ENCODE peak calls at places on chromosomes 6 and 20, in four cellular contexts. G, P, B and W are unnamed samples.

GRCh38 chr20:444862-445426 is 17.4 kb downstream of the TBC1D20 start:
- DNase-seq in G (no peak), P (no peak), B (peak), W (no peak)

GRCh38 chr6:18161437-18161836 is 6.2 kb downstream of the KDM1B start:
- DNase-seq in B (no peak), G (no peak), P (no peak), W (no peak)

GRCh38 chr20:52859156-52859887 is 112.8 kb upstream of the TSHZ2 start:
- DNase-seq in B (no peak), G (no peak), P (no peak), W (no peak)

GRCh38 chr20:50130995-50131394 is 18.0 kb upstream of the UBE2V1 start:
- DNase-seq in B (no peak), G (no peak), P (no peak), W (no peak)

GRCh38 chr20:36097751-36098151 is 56.8 kb upstream of the EPB41L1 start:
- DNase-seq in B (no peak), G (no peak), P (no peak), W (no peak)

GRCh38 chr6:88380083-88380482 is 213.9 kb upstream of the CNR1 start:
- DNase-seq in B (no peak), G (no peak), P (peak), W (no peak)

GRCh38 chr6:166619912-166620311 is 7.1 kb downstream of the RPS6KA2 start:
- DNase-seq in G (no peak), P (no peak), B (no peak), W (no peak)

GRCh38 chr6:143405381-143406154 is 44.9 kb downstream of the ADAT2 start:
- DNase-seq in G (no peak), P (no peak), B (no peak), W (no peak)

GRCh38 chr6:139743629-139744028 is 369.2 kb upstream of the CITED2 start:
- DNase-seq in P (no peak), B (no peak), G (no peak), W (no peak)

GRCh38 chr6:18284261-18284660 is 19.9 kb upstream of the DEK start:
- DNase-seq in P (no peak), B (no peak), G (no peak), W (no peak)

GRCh38 chr6:169008641-169009040 is 245.0 kb downstream of the THBS2 start:
- DNase-seq in P (no peak), B (no peak), G (no peak), W (no peak)

GRCh38 chr6:110488606-110489005 is 12.2 kb upstream of the SLC22A16 start:
- DNase-seq in P (no peak), G (no peak), B (no peak), W (no peak)

GRCh38 chr6:18405477-18406293 is 18.5 kb downstream of the RNF144B start:
- DNase-seq in G (no peak), B (no peak), P (no peak), W (no peak)

GRCh38 chr6:30060634-30060981 is 457 bp upstream of the POLR1H start:
- DNase-seq in P (peak), G (no peak), B (peak), W (no peak)

GRCh38 chr6:3724451-3725144 is 26.9 kb downstream of the PXDC1 start:
- DNase-seq in P (no peak), G (no peak), B (peak), W (no peak)

GRCh38 chr6:150088481-150089154 is 19.7 kb upstream of the ULBP3 start:
- DNase-seq in G (no peak), P (no peak), B (no peak), W (no peak)

GRCh38 chr6:30135757-30136156 is at the start of gene TRIM40:
- DNase-seq in B (no peak), G (no peak), P (no peak), W (no peak)

GRCh38 chr6:46491201-46491788 is at the start of gene RCAN2:
- DNase-seq in P (no peak), G (no peak), B (peak), W (peak)

DNA sequence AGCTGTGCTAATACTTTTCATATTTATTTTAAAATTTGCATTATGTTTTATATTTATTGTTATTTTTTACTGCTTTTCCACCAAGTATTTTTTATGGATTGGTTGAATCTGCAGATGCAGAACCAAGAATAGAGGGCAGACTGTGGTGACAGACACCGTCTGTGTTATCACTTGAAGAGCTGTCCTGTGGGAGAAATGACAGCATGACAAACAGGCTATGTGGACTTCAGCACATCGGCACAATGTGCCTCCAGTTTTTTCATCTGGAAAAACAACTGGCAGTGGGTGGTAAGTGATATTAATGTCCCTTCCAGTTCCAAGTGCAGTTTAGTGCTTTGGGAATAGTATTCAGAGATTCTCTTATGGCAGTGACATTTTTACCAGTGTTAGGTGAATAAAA is 492.9 kb downstream of the PRKN start:
- DNase-seq in P (no peak), G (no peak), B (no peak), W (no peak)
- TF ChIP-seq POLR2AphosphoS5 in P (no peak), G (no peak), B (no peak), W (no peak)

DNA sequence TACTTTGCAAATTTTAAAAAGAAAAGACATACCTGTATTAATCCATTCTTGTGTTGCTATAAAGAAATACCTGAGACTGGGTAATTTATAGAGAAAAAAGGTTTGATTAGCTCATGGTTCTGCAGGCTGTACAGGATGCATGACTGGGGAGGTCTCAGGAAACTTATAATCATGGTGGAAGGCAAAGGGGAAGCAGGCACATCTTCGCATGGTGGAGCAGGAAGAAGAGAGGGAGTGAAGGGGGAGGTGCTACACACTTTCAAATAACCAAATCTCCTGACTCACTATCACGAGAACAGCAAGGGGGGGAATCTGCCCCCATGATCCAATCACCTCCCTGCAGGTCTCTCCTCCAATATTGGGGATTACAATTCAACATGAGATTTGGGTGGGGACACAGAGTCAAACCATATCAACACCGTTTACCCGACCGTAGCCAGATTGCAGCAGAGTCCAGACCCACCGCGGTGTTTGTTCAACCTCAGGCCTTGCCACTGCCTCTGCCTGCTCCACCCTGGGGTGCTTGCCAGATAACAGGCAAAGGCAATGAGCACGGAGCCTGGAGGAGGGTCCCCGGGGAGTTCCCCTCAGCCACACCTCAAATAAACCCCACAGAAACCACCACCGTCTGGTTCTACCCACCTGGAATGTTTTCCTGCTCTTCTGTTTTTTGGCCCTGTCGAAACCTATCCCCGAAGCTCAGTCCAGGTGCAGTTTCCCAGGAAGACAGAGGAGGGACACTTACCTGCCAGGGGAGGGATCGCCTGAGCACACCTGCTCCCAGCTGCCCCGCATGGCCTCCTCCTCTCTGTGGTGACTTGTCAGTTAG is 142.2 kb upstream of the AFDN start:
- DNase-seq in G (no peak), B (no peak), P (no peak), W (no peak)
- TF ChIP-seq SPI1 in G (no peak), B (no peak), P (no peak), W (no peak)

GRCh38 chr20:57351042-57351783 is at the start of gene RAE1:
- DNase-seq in G (peak), P (peak), B (peak), W (peak)
- TF ChIP-seq POLR2AphosphoS5 in G (peak), P (peak), B (peak), W (peak)

GRCh38 chr20:47988601-47989116 is 203.4 kb upstream of the SULF2 start:
- DNase-seq in P (no peak), G (no peak), B (no peak), W (no peak)
- TF ChIP-seq SPI1 in P (no peak), G (no peak), B (no peak), W (no peak)

DNA sequence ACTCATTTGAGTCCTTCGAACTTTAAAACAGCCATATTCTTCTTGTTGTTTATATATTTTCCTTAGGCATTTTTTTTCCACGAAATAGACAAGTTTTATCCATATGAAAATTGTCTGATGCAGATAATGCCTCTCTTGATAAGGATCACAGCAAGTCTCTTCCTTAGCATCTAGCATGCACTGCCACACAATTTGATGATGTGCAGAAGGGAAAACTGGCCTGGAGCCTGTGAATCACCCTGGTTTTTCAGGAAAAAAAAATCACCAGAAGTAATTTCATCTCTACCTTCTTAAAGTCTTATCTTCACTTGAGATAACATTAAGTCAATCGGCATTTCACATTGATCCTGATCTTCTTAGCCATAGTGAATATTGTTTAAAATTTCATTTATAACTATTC is 199.8 kb downstream of the TENT5A start:
- DNase-seq in B (no peak), G (no peak), P (no peak), W (no peak)
- TF ChIP-seq POLR2AphosphoS5 in B (no peak), G (no peak), P (no peak), W (no peak)

GRCh38 chr6:10331336-10331735 is 83.5 kb downstream of the TFAP2A start:
- DNase-seq in B (no peak), P (no peak), G (no peak), W (no peak)

GRCh38 chr6:10330515-10330914 is 84.4 kb downstream of the TFAP2A start:
- DNase-seq in B (no peak), P (no peak), G (no peak), W (no peak)

GRCh38 chr6:10332121-10332520 is 82.8 kb downstream of the TFAP2A start:
- DNase-seq in P (no peak), B (no peak), G (no peak), W (no peak)
- TF ChIP-seq SPI1 in P (no peak), B (no peak), G (no peak), W (no peak)

DNA sequence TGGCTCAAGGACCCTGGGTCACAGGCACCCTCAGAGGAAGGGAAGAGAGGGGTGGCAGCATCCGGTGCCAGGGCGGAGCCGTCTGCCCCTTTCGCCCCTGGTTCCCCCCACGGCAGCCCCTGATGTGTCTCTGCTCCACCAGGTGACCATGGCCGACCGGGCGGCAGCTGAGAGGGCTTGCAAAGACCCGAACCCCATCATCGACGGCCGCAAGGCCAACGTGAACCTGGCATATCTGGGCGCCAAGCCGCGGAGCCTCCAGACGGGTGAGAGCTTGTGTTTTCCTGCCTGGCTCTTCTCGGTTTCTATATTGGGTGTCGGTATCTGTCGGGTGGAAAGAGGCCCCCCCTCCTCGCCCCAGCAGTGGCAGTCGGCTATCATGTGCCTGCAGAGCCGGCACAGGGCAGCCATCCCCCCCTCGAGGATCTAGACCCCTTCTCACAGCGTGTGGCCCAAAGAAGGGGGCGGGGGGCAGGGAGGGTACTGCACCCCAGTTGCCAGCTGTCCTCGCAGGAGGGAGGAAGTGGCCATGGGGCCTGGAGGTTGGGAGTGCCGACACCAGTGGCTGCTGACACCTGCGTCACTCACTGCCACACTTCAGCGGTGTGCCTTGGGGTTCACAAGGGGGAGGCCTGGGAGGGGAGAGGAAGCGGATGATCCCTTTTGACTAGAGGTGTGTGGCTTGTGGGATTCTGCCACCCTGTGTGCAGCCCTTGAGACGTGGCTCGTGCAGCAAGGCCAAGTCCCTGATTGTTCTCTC is 1.5 kb downstream of the RBM38 start:
- DNase-seq in P (peak), B (peak), G (no peak), W (no peak)
- TF ChIP-seq POLR2AphosphoS5 in P (peak), B (no peak), G (peak), W (peak)

DNA sequence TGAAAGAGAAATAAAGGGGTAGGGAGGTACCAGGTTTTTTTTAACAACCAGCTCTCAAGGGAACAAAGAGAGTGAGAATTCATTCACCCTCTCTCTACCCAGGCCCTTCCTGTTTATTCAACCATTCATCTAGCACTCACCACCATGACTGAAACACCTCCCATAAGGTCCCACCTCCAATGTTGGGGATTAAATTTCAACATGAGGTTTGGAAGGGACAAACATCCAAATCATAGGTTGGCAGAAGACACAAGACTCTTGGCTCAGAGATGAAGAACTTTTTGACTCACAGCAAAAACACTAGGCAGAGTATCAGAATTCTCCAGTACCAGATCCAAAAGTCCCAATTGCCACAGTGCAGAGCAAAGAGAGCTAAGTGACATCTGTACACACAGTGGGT is 186.3 kb downstream of the EDN1 start:
- DNase-seq in B (no peak), G (no peak), P (no peak), W (no peak)
- TF ChIP-seq SPI1 in B (no peak), G (no peak), P (no peak), W (no peak)

GRCh38 chr6:42453649-42454427 is 2.1 kb upstream of the TRERF1 start:
- DNase-seq in P (peak), B (no peak), G (no peak), W (no peak)
- TF ChIP-seq POLR2AphosphoS5 in P (no peak), B (no peak), G (no peak), W (no peak)

GRCh38 chr6:52020961-52021570 is 66.3 kb downstream of the PKHD1 start:
- DNase-seq in G (no peak), B (peak), P (no peak), W (no peak)

GRCh38 chr6:52019851-52020250 is 67.6 kb downstream of the PKHD1 start:
- DNase-seq in G (no peak), B (no peak), P (no peak), W (no peak)

GRCh38 chr6:52024451-52025068 is 62.9 kb downstream of the PKHD1 start:
- DNase-seq in G (no peak), B (no peak), P (no peak), W (no peak)

GRCh38 chr6:52019092-52019491 is 68.3 kb downstream of the PKHD1 start:
- DNase-seq in G (no peak), P (no peak), B (no peak), W (no peak)

GRCh38 chr6:52022675-52023074 is 64.7 kb downstream of the PKHD1 start:
- DNase-seq in P (no peak), G (no peak), B (no peak), W (no peak)
- TF ChIP-seq SPI1 in P (no peak), G (no peak), B (no peak), W (no peak)